ENCODE peak calls at places on chromosome 1, in nine cellular contexts. E is body of pancreas, K is PC-9, S is cardiac muscle cell, X is MM.1S, M is IMR-90, D is upper lobe of right lung, Q is heart right ventricle, B is neural progenitor cell. U is an unnamed sample.
A peak's percentile ranks its signal among the peaks of the same experiment; 100 is the strongest.

GRCh38 chr1:110370827-110371226 is 20.0 kb downstream of the SLC16A4 start:
- DNase-seq in M (peak; percentile 77), B (no peak), X (no peak), D (no peak), S (peak; percentile 54), E (no peak), Q (no peak), K (no peak), U (no peak)

GRCh38 chr1:60503216-60503615 is 429.6 kb upstream of the C1orf87 start:
- DNase-seq in B (no peak), K (no peak), E (no peak), D (no peak), X (no peak), S (no peak), Q (no peak), M (no peak), U (no peak)

GRCh38 chr1:82177190-82177589 is 376.5 kb downstream of the ADGRL2 start:
- DNase-seq in M (no peak), S (peak; percentile 60), Q (no peak), K (no peak), D (no peak), B (no peak), E (no peak), X (no peak), U (no peak)

GRCh38 chr1:2194319-2194897 is at the start of gene FAAP20:
- DNase-seq in M (peak; percentile 54), B (peak; percentile 88), D (no peak), Q (no peak), K (no peak), S (peak; percentile 76), X (peak; percentile 62), E (peak; percentile 63), U (peak; percentile 62)

GRCh38 chr1:246794261-246795093 is 70.3 kb downstream of the SCCPDH start:
- DNase-seq in E (no peak), K (peak; percentile 38), B (peak; percentile 26), X (no peak), D (no peak), M (peak; percentile 9), Q (no peak), S (peak; percentile 18), U (no peak)

GRCh38 chr1:59314776-59315528 is 18.1 kb downstream of the FGGY start:
- DNase-seq in D (no peak), E (no peak), B (no peak), K (no peak), Q (no peak), S (no peak), X (no peak), M (no peak), U (no peak)

GRCh38 chr1:170931650-170932049 is 3.7 kb upstream of the MROH9 start:
- DNase-seq in E (no peak), M (no peak), Q (no peak), B (no peak), X (no peak), S (no peak), D (no peak), K (no peak), U (no peak)

GRCh38 chr1:206911064-206911663 is 10.6 kb downstream of the FCMR start:
- DNase-seq in S (peak; percentile 82), X (peak; percentile 42), M (peak; percentile 78), Q (no peak), D (no peak), B (peak; percentile 61), E (peak; percentile 67), K (peak; percentile 53), U (peak; percentile 61)

GRCh38 chr1:61797045-61797755 is 54.9 kb downstream of the PATJ start:
- DNase-seq in Q (no peak), K (peak; percentile 70), B (no peak), S (no peak), X (no peak), E (no peak), D (no peak), M (peak; percentile 5), U (no peak)

GRCh38 chr1:159746676-159747075 is 32.3 kb upstream of the CRP start:
- DNase-seq in K (no peak), S (peak; percentile 67), D (no peak), E (no peak), Q (no peak), M (no peak), X (no peak), B (no peak), U (no peak)

GRCh38 chr1:85048296-85049064 is at the start of gene MCOLN3:
- DNase-seq in M (no peak), Q (no peak), X (peak; percentile 33), B (peak; percentile 77), S (no peak), E (peak; percentile 65), K (peak; percentile 57), D (peak; percentile 83), U (peak; percentile 42)
- H3K27me3 ChIP-seq in M (peaks cover 61% of the 10 kb centered on the region), Q (peaks cover 94% of the 10 kb centered on the region), X (no peaks in the 10 kb centered on the region), B (peaks cover 86% of the 10 kb centered on the region), S (peaks cover 78% of the 10 kb centered on the region), E (no peaks in the 10 kb centered on the region), K (no peaks in the 10 kb centered on the region), D (peaks cover 31% of the 10 kb centered on the region), U (no peaks in the 10 kb centered on the region)

GRCh38 chr1:57422271-57423134 is 1.4 kb downstream of the DAB1 start:
- DNase-seq in E (no peak), D (no peak), S (peak; percentile 26), Q (no peak), K (no peak), B (peak; percentile 80), X (no peak), M (peak; percentile 34), U (no peak)
- TF ChIP-seq CTCF in E (no peak), D (no peak), S (peak; percentile 23), Q (peak; percentile 28), K (no peak), B (peak; percentile 24), X (no peak), M (peak; percentile 21), U (no peak)

GRCh38 chr1:161196521-161197451 is 2.1 kb downstream of the ADAMTS4 start:
- DNase-seq in D (no peak), K (no peak), S (peak; percentile 91), B (peak; percentile 71), E (peak; percentile 37), X (no peak), Q (peak; percentile 52), M (peak; percentile 75), U (no peak)
- H3K4me3 ChIP-seq in D (peak overlapping the region; percentile 37), K (no peak overlapping the region), S (no peak overlapping the region), B (peak overlapping the region; percentile 11), E (no peak overlapping the region), X (no peak overlapping the region), Q (peak overlapping the region; percentile 57), M (no peak overlapping the region), U (no peak overlapping the region)

GRCh38 chr1:20481158-20481617 is 4.8 kb downstream of the CAMK2N1 start:
- DNase-seq in E (no peak), Q (no peak), K (peak; percentile 79), D (peak; percentile 46), B (no peak), X (no peak), S (no peak), M (peak; percentile 31), U (peak; percentile 20)
- H3K27me3 ChIP-seq in E (no peaks in the 10 kb centered on the region), Q (peaks cover 93% of the 10 kb centered on the region), K (no peaks in the 10 kb centered on the region), D (peaks cover 48% of the 10 kb centered on the region), B (peaks cover 88% of the 10 kb centered on the region), X (peaks cover 92% of the 10 kb centered on the region), S (peaks cover 98% of the 10 kb centered on the region), M (no peaks in the 10 kb centered on the region), U (no peaks in the 10 kb centered on the region)

GRCh38 chr1:241606544-241606943 is 33.6 kb downstream of the CHML start:
- DNase-seq in E (no peak), B (no peak), X (no peak), D (no peak), S (no peak), M (no peak), K (peak; percentile 64), Q (no peak), U (no peak)

GRCh38 chr1:241608379-241609033 is 31.7 kb downstream of the CHML start:
- DNase-seq in S (peak; percentile 34), X (no peak), Q (no peak), M (peak; percentile 79), B (no peak), D (no peak), K (no peak), E (no peak), U (no peak)

GRCh38 chr1:241607497-241607896 is 32.7 kb downstream of the CHML start:
- DNase-seq in D (no peak), S (no peak), M (no peak), K (no peak), B (no peak), X (no peak), Q (no peak), E (no peak), U (no peak)

GRCh38 chr1:241603626-241604337 is 36.4 kb downstream of the CHML start:
- DNase-seq in X (no peak), M (peak; percentile 69), S (peak; percentile 36), D (no peak), E (no peak), K (no peak), B (no peak), Q (no peak), U (no peak)

GRCh38 chr1:241605146-241605805 is 34.9 kb downstream of the CHML start:
- DNase-seq in E (no peak), M (no peak), S (peak; percentile 25), K (no peak), X (no peak), B (peak; percentile 53), Q (no peak), D (no peak), U (no peak)
- TF ChIP-seq CTCF in E (no peak), M (peak; percentile 13), S (peak; percentile 33), K (peak; percentile 21), X (peak; percentile 13), B (peak; percentile 58), Q (no peak), D (peak; percentile 8), U (peak; percentile 31)